ENCODE peak calls at places on chromosomes 11 and 22, in ten cellular contexts. R, M, K, P, T, G, Z, U, W and Y are unnamed samples.
A peak's percentile ranks its signal among the peaks of the same experiment; 100 is the strongest.

GRCh38 chr22:46798366-46799057 is 36.1 kb downstream of the TBC1D22A start:
- DNase-seq in R (peak; percentile 92), M (peak; percentile 59), K (peak; percentile 83), P (peak; percentile 76), T (peak; percentile 90), G (peak; percentile 70), Z (peak; percentile 66), U (no peak), W (peak; percentile 28), Y (peak; percentile 85)

GRCh38 chr11:61293869-61294716 is 1.0 kb downstream of the VWCE start:
- DNase-seq in R (peak; percentile 87), M (peak; percentile 61), K (peak; percentile 40), P (peak; percentile 55), T (peak; percentile 89), G (peak; percentile 58), Z (peak; percentile 48), U (peak; percentile 36), W (no peak), Y (peak; percentile 55)

GRCh38 chr11:12276831-12277475 is 100.4 kb upstream of the PARVA start:
- DNase-seq in R (peak; percentile 53), M (no peak), K (no peak), P (no peak), T (no peak), G (no peak), Z (no peak), U (no peak), W (no peak), Y (no peak)

GRCh38 chr11:65391007-65391406 is 4.6 kb downstream of the FRMD8 start:
- DNase-seq in R (no peak), M (no peak), K (no peak), P (peak; percentile 67), T (no peak), G (peak; percentile 57), Z (peak; percentile 37), U (no peak), W (no peak), Y (no peak)

GRCh38 chr11:60221706-60222105 is 21.2 kb downstream of the MS4A4E start:
- DNase-seq in R (no peak), M (no peak), K (no peak), P (no peak), T (no peak), G (no peak), Z (no peak), U (no peak), W (no peak), Y (no peak)

GRCh38 chr22:45207981-45208664 is 32.6 kb downstream of the KIAA0930 start:
- DNase-seq in R (peak; percentile 44), M (no peak), K (no peak), P (peak; percentile 50), T (peak; percentile 61), G (no peak), Z (peak; percentile 95), U (peak; percentile 70), W (no peak), Y (no peak)

GRCh38 chr22:39482768-39483167 is 19.3 kb upstream of the MIEF1 start:
- DNase-seq in R (peak; percentile 73), M (no peak), K (no peak), P (peak; percentile 27), T (no peak), G (no peak), Z (peak; percentile 64), U (no peak), W (no peak), Y (no peak)

GRCh38 chr11:108562746-108563581 is 30.6 kb downstream of the EXPH5 start:
- DNase-seq in R (no peak), M (peak; percentile 12), K (no peak), P (no peak), T (no peak), G (no peak), Z (no peak), U (no peak), W (no peak), Y (no peak)

GRCh38 chr11:43712676-43713075 is 32.1 kb downstream of the HSD17B12 start:
- DNase-seq in R (no peak), M (no peak), K (no peak), P (peak; percentile 61), T (no peak), G (no peak), Z (peak; percentile 89), U (no peak), W (no peak), Y (no peak)

GRCh38 chr22:39546889-39547586 is 14.5 kb upstream of the RPS19BP1 start:
- DNase-seq in R (no peak), M (peak; percentile 90), K (no peak), P (peak; percentile 53), T (no peak), G (no peak), Z (peak; percentile 69), U (no peak), W (no peak), Y (no peak)

GRCh38 chr11:89405629-89406028 is 85.5 kb downstream of the NOX4 start:
- DNase-seq in R (no peak), M (no peak), K (peak; percentile 30), P (peak; percentile 14), T (no peak), G (no peak), Z (no peak), U (no peak), W (no peak), Y (no peak)

DNA sequence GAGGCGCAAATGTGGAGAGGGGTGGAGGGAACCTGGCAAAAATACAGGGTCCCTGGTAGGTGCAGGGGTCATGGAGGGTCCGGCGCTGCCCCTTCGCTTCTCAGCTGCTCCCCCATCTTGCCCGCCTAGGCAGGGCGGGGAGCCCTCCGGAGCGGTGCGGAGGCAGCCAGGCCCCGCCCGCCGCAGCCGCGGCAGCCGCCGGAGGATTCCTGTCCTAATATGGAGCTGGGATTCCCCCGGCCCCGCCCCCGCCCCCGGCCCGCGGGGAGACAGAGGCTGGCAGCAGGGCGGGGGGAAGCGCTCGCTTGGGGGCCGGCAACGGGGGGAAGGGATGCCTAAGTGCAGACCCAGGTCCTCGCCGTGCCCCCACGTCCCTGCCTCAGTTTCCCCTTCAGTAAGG is 1.0 kb upstream of the NPAS4 start:
- DNase-seq in R (no peak), M (no peak), K (peak; percentile 77), P (no peak), T (peak; percentile 80), G (no peak), Z (no peak), U (no peak), W (no peak), Y (no peak)
- H3K4me3 ChIP-seq in R (no peak overlapping the region), M (no peak overlapping the region), K (peak overlapping the region; percentile 14), P (no peak overlapping the region), T (no peak overlapping the region), G (no peak overlapping the region), Z (no peak overlapping the region), U (no peak overlapping the region), W (no peak overlapping the region), Y (no peak overlapping the region)

DNA sequence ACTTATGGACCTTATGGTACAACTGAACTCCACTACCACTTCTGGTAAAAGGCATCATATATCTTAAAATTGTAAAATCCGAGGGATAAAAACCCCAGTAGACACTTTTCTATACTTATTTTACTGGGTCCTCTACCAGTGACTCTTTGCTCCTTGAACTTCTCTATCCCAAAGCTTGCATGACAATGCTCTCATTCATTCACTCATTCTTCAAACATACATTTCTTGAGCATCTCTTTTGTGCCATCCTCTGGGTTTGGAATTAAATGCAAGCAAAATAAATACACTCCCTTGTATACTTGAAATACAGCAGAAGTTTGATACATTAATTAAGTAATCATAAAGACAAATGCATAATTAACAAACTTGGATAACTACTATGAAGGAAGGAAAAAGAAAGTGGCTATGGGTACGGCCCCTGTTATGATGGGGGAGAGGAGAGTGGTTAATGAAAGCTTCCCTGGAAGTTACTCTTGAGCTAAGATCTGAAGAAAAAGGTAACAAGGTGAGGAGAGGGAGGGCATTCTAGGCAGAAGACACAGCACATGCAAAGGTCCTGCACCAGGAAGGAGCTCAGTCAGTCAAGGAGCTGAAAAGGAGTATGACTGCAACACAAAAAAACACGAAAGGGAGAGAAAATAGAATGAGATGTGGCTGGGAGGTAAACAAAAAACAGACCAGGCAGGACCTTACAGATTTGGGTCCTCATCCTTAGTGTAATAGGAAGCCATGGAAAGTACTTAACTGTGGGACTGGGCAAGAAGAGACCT is 8.0 kb downstream of the MPZL3 start:
- DNase-seq in R (no peak), M (no peak), K (no peak), P (no peak), T (no peak), G (no peak), Z (no peak), U (no peak), W (no peak), Y (no peak)
- H3K4me3 ChIP-seq in R (no peak overlapping the region), M (no peak overlapping the region), K (no peak overlapping the region), P (no peak overlapping the region), T (no peak overlapping the region), G (no peak overlapping the region), Z (no peak overlapping the region), U (no peak overlapping the region), W (no peak overlapping the region), Y (no peak overlapping the region)

GRCh38 chr11:70885281-70885680 is 367.1 kb downstream of the SHANK2 start:
- DNase-seq in R (peak; percentile 58), M (no peak), K (no peak), P (no peak), T (no peak), G (no peak), Z (no peak), U (no peak), W (no peak), Y (no peak)
- H3K4me3 ChIP-seq in R (no peak overlapping the region), M (no peak overlapping the region), K (no peak overlapping the region), P (no peak overlapping the region), T (no peak overlapping the region), G (no peak overlapping the region), Z (no peak overlapping the region), U (no peak overlapping the region), W (no peak overlapping the region), Y (no peak overlapping the region)

GRCh38 chr22:50192825-50193204 is 7.1 kb downstream of the TRABD start:
- DNase-seq in R (peak; percentile 77), M (no peak), K (no peak), P (no peak), T (no peak), G (no peak), Z (no peak), U (no peak), W (no peak), Y (no peak)
- H3K4me3 ChIP-seq in R (no peak overlapping the region), M (no peak overlapping the region), K (no peak overlapping the region), P (no peak overlapping the region), T (no peak overlapping the region), G (no peak overlapping the region), Z (no peak overlapping the region), U (no peak overlapping the region), W (peak overlapping the region; percentile 30), Y (no peak overlapping the region)

GRCh38 chr11:118615996-118616395 is 8.6 kb downstream of the PHLDB1 start:
- DNase-seq in R (peak; percentile 59), M (no peak), K (no peak), P (no peak), T (peak; percentile 66), G (no peak), Z (no peak), U (no peak), W (no peak), Y (peak; percentile 20)
- H3K4me3 ChIP-seq in R (no peak overlapping the region), M (no peak overlapping the region), K (no peak overlapping the region), P (no peak overlapping the region), T (no peak overlapping the region), G (no peak overlapping the region), Z (no peak overlapping the region), U (no peak overlapping the region), W (no peak overlapping the region), Y (no peak overlapping the region)